ENCODE peak calls at places on chromosome 1, in seven cellular contexts. K is fibroblast of lung, T is astrocyte, C is fibroblast of pulmonary artery, H is BE2C, X is left ventricle myocardium inferior, Y is fibroblast of the aortic adventitia. Z is an unnamed sample.

GRCh38 chr1:211591980-211592493 is 13.1 kb upstream of the SLC30A1 start:
- DNase-seq in T (peak), Y (peak), C (peak), K (peak), H (peak), X (no peak), Z (peak)

GRCh38 chr1:27602510-27603319 is 1.2 kb downstream of the AHDC1 start:
- DNase-seq in C (no peak), H (no peak), K (no peak), Y (no peak), X (peak), T (no peak), Z (no peak)

GRCh38 chr1:228370941-228371740 is 35.5 kb downstream of the TRIM11 start:
- DNase-seq in Y (no peak), C (no peak), T (no peak), X (peak), H (peak), K (no peak), Z (no peak)

GRCh38 chr1:27872059-27872801 is at the start of gene THEMIS2:
- DNase-seq in Y (no peak), K (peak), H (peak), X (peak), C (peak), T (peak), Z (no peak)

GRCh38 chr1:77015748-77016341 is 148.6 kb downstream of the ST6GALNAC5 start:
- DNase-seq in H (no peak), Y (no peak), X (no peak), T (no peak), K (no peak), C (no peak), Z (no peak)

GRCh38 chr1:19825298-19825697 is 10.2 kb upstream of the RNF186 start:
- DNase-seq in T (no peak), H (peak), K (no peak), X (no peak), Y (no peak), C (no peak), Z (no peak)

GRCh38 chr1:51417496-51418383 is 87.4 kb upstream of the TTC39A start:
- DNase-seq in T (peak), C (peak), K (peak), Y (peak), H (no peak), X (no peak), Z (no peak)

GRCh38 chr1:119083980-119084379 is 56.5 kb downstream of the WARS2 start:
- DNase-seq in Y (no peak), H (no peak), C (no peak), X (no peak), T (no peak), K (no peak), Z (no peak)

GRCh38 chr1:59107516-59107915 is 189.4 kb upstream of the FGGY start:
- DNase-seq in X (peak), H (no peak), C (no peak), K (no peak), Y (peak), T (no peak), Z (no peak)

GRCh38 chr1:36183309-36183856 is 27.4 kb downstream of the MAP7D1 start:
- DNase-seq in K (peak), H (no peak), C (peak), T (no peak), X (no peak), Y (peak), Z (no peak)

GRCh38 chr1:50851466-50851865 is 108.6 kb downstream of the FAF1 start:
- DNase-seq in K (no peak), T (no peak), H (no peak), Y (no peak), X (no peak), C (no peak), Z (no peak)

GRCh38 chr1:232533328-232533727 is 96.6 kb downstream of the SIPA1L2 start:
- DNase-seq in K (no peak), X (no peak), H (no peak), Y (no peak), C (no peak), T (no peak), Z (no peak)

GRCh38 chr1:246959944-246960693 is 28.4 kb upstream of the AHCTF1 start:
- DNase-seq in X (no peak), C (peak), Y (no peak), K (no peak), T (no peak), H (no peak), Z (no peak)

GRCh38 chr1:109864960-109865611 is 45.6 kb upstream of the CSF1 start:
- DNase-seq in C (peak), X (no peak), K (peak), H (no peak), T (peak), Y (peak), Z (peak)

GRCh38 chr1:233113713-233114028 is 163.3 kb downstream of the NTPCR start:
- DNase-seq in H (no peak), C (no peak), T (no peak), K (no peak), Y (no peak), X (no peak), Z (no peak)

GRCh38 chr1:159906960-159907359 is 7.0 kb upstream of the CFAP45 start:
- DNase-seq in K (no peak), Y (no peak), C (no peak), H (no peak), T (no peak), X (no peak), Z (no peak)

GRCh38 chr1:17606826-17607440 is 67.4 kb downstream of the ARHGEF10L start:
- DNase-seq in K (peak), T (peak), Y (peak), C (peak), H (peak), X (peak), Z (no peak)

GRCh38 chr1:59484090-59484489 is 187.2 kb downstream of the FGGY start:
- DNase-seq in Y (peak), X (no peak), T (peak), K (peak), C (peak), H (peak), Z (peak)

GRCh38 chr1:27180037-27180436 is 25.1 kb upstream of the SLC9A1 start:
- DNase-seq in X (no peak), C (no peak), T (no peak), Y (no peak), K (no peak), H (no peak), Z (no peak)

GRCh38 chr1:236220473-236220872 is 61.3 kb downstream of the ERO1B start:
- DNase-seq in H (no peak), C (no peak), Y (no peak), K (no peak), X (no peak), T (no peak), Z (no peak)

GRCh38 chr1:46043491-46044017 is 88.9 kb downstream of the PIK3R3 start:
- DNase-seq in K (no peak), C (no peak), X (no peak), H (no peak), Y (no peak), T (no peak), Z (no peak)

GRCh38 chr1:61253059-61253735 is 170.8 kb downstream of the NFIA start:
- DNase-seq in H (peak), Y (peak), K (peak), X (peak), T (no peak), C (peak), Z (no peak)

GRCh38 chr1:241163363-241163762 is 193.6 kb downstream of the RGS7 start:
- DNase-seq in Y (no peak), C (no peak), X (no peak), H (no peak), T (no peak), K (no peak), Z (no peak)

GRCh38 chr1:235500971-235501540 is 3.2 kb downstream of the B3GALNT2 start:
- DNase-seq in H (no peak), T (peak), Y (peak), C (no peak), K (peak), X (no peak), Z (no peak)

GRCh38 chr1:43358121-43358745 is 548 bp upstream of the CDC20 start:
- DNase-seq in Y (no peak), T (peak), C (peak), X (no peak), K (peak), H (peak), Z (no peak)

GRCh38 chr1:84146375-84147032 is 2.4 kb downstream of the PRKACB start:
- DNase-seq in C (peak), H (no peak), K (peak), X (no peak), T (peak), Y (peak), Z (peak)

GRCh38 chr1:64030411-64030810 is 173.0 kb upstream of the UBE2U start:
- DNase-seq in T (peak), C (no peak), Y (no peak), X (no peak), H (no peak), K (peak), Z (no peak)

GRCh38 chr1:20119351-20119750 is at the start of gene PLA2G2D:
- DNase-seq in T (no peak), K (no peak), X (no peak), C (no peak), Y (no peak), H (no peak), Z (no peak)

GRCh38 chr1:20426923-20427322 is 59.1 kb downstream of the CAMK2N1 start:
- DNase-seq in H (no peak), C (peak), T (peak), Y (peak), X (no peak), K (peak), Z (peak)

GRCh38 chr1:68313736-68314594 is 81.6 kb upstream of the WLS start:
- DNase-seq in H (no peak), Y (no peak), X (no peak), C (no peak), K (no peak), T (no peak), Z (no peak)

GRCh38 chr1:80675469-80675868 is 1125.3 kb upstream of the ADGRL2 start:
- DNase-seq in H (no peak), X (no peak), C (peak), K (peak), T (peak), Y (no peak), Z (no peak)

GRCh38 chr1:200741808-200742207 is 3.1 kb downstream of the CAMSAP2 start:
- DNase-seq in C (no peak), H (no peak), X (no peak), Y (no peak), K (no peak), T (no peak), Z (no peak)
- H3K4me3 ChIP-seq in C (peak), H (peak), X (peak), Y (peak), K (peak), T (peak), Z (peak)

GRCh38 chr1:31238986-31239613 is 587 bp downstream of the NKAIN1 start:
- DNase-seq in K (peak), Y (no peak), X (no peak), C (no peak), T (no peak), H (peak), Z (no peak)
- TF ChIP-seq CTCF in K (no peak), Y (no peak), X (no peak), C (no peak), T (no peak), H (no peak), Z (no peak)

GRCh38 chr1:18716785-18717678 is 86.4 kb downstream of the PAX7 start:
- DNase-seq in H (no peak), Y (no peak), T (no peak), X (no peak), C (no peak), K (no peak), Z (no peak)
- H3K4me3 ChIP-seq in H (no peak), Y (no peak), T (no peak), X (peak), C (no peak), K (no peak), Z (no peak)

GRCh38 chr1:21560916-21561638 is 51.9 kb downstream of the ALPL start:
- DNase-seq in C (no peak), X (no peak), K (no peak), Y (no peak), H (no peak), T (no peak), Z (no peak)

GRCh38 chr1:21564521-21565095 is 55.4 kb downstream of the ALPL start:
- DNase-seq in X (no peak), Y (no peak), C (no peak), H (no peak), T (no peak), K (peak), Z (no peak)

GRCh38 chr1:21562896-21563295 is 53.7 kb downstream of the ALPL start:
- DNase-seq in K (no peak), H (no peak), C (no peak), T (no peak), Y (no peak), X (no peak), Z (no peak)

GRCh38 chr1:21563971-21564370 is 54.7 kb downstream of the ALPL start:
- DNase-seq in T (no peak), Y (no peak), K (no peak), X (no peak), H (no peak), C (no peak), Z (no peak)

DNA sequence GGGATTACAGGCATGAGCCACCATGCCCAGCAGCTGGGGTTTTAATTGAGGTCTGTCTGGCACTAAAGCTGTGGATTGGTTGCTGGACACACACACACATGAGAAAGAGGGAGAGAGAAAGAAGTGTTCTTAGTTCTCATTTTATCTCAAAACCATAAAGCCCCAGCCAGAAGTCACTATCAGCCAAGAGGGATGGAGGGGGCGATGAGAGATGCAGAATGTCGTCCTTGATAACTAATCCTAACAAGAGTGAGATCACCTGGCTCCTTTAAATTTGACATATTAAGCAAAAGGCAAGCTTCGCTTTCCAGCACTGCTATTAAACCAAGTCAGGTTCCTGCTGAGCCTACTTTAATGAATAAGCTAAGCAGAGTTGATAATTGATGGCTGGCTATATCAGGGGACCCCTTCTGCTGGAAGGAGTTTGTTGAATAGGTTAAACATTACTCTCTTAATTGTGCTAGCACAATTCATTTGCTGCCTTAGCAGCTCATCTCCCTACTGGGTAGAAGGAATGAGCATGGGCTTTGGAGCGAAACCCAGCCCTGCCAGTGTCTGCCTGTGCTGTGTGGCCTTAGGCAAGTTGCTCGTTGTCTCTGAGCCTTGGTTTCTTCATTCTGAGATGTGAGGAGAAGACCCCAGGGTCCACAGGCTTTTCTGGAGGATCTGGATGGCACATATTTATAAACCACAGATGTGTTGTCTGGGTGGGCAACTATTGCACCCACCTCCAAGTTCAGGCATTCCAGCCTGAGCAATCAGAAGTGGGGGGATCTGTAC is 50.8 kb downstream of the ALPL start:
- DNase-seq in K (no peak), H (no peak), X (no peak), Y (no peak), T (no peak), C (no peak), Z (no peak)
- TF ChIP-seq CTCF in K (no peak), H (no peak), X (no peak), Y (no peak), T (no peak), C (no peak), Z (no peak)

DNA sequence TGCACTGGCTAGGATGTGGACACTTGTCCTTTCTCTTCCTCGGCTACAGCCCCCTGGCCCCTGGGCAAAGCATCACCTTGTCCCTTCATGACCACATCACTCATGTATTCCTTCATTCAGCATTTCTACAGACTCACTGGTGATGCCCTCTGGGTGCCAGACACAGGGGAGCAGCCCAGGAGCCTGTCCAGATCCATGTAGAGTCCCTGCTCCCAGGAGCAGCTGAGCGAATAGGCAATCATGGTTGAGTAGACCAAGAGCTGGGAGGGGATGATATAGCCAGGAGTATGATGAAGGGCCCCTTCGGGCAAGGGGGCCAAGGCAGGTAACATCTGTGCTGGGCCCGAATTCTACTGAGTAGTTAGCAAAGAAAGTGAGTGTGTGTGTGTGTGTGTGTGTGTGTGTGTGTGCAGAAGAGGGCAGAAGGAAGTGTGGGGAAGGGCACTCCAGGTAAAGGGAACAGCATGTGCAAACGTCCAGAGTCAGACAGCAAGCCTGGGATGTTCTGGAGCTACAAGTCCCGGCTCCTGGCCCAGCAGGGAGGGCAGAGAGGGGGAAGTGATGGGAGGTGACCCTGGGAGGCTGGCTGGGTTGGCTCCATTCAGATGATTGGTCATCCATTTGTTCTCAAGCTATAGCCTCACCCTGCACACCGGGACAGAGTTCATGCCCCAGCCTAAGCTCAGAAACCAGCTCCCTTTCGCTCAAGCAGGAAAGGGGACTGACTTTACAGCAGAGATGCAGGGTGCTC is 21.0 kb upstream of the PIK3CD start:
- DNase-seq in X (no peak), C (no peak), T (no peak), H (no peak), Y (no peak), K (no peak), Z (no peak)
- H3K4me3 ChIP-seq in X (no peak), C (no peak), T (no peak), H (no peak), Y (no peak), K (no peak), Z (no peak)

GRCh38 chr1:152107984-152108898 is 7.0 kb downstream of the TCHH start:
- DNase-seq in K (peak), C (peak), X (peak), Y (peak), T (peak), H (no peak), Z (peak)
- TF ChIP-seq CTCF in K (no peak), C (no peak), X (no peak), Y (no peak), T (no peak), H (no peak), Z (peak)

GRCh38 chr1:220691039-220691684 is 999 bp downstream of the C1orf115 start:
- DNase-seq in K (no peak), Y (no peak), H (no peak), X (no peak), T (no peak), C (no peak), Z (no peak)
- H3K4me3 ChIP-seq in K (peak), Y (no peak), H (no peak), X (peak), T (peak), C (peak), Z (no peak)

GRCh38 chr1:98051065-98051675 is 130.3 kb upstream of the DPYD start:
- DNase-seq in X (peak), Y (peak), C (peak), T (peak), K (peak), H (peak), Z (no peak)

GRCh38 chr1:98054786-98055185 is 134.0 kb upstream of the DPYD start:
- DNase-seq in K (no peak), X (no peak), Y (no peak), C (no peak), T (no peak), H (no peak), Z (no peak)

GRCh38 chr1:98054367-98054701 is 133.5 kb upstream of the DPYD start:
- DNase-seq in K (no peak), Y (no peak), C (no peak), X (no peak), T (no peak), H (no peak), Z (no peak)

GRCh38 chr1:98055457-98055856 is 134.6 kb upstream of the DPYD start:
- DNase-seq in T (no peak), H (no peak), X (no peak), C (no peak), Y (no peak), K (no peak), Z (no peak)

GRCh38 chr1:98053471-98054366 is 132.9 kb upstream of the DPYD start:
- DNase-seq in X (peak), Y (peak), H (peak), T (peak), K (peak), C (peak), Z (no peak)
- TF ChIP-seq CTCF in X (peak), Y (peak), H (peak), T (peak), K (peak), C (no peak), Z (peak)

GRCh38 chr1:216815239-216815955 is 92.2 kb upstream of the ESRRG start:
- DNase-seq in H (no peak), K (peak), C (peak), X (peak), T (peak), Y (no peak), Z (no peak)
- H3K4me3 ChIP-seq in H (no peak), K (no peak), C (no peak), X (peak), T (no peak), Y (no peak), Z (no peak)

GRCh38 chr1:62903522-62903921 is 119.6 kb downstream of the ATG4C start:
- DNase-seq in T (no peak), H (no peak), K (no peak), Y (no peak), X (no peak), C (no peak), Z (no peak)

GRCh38 chr1:62904537-62904936 is 120.6 kb downstream of the ATG4C start:
- DNase-seq in K (no peak), H (no peak), Y (no peak), T (no peak), X (no peak), C (no peak), Z (no peak)

GRCh38 chr1:62906428-62906886 is 122.5 kb downstream of the ATG4C start:
- DNase-seq in C (peak), T (no peak), H (no peak), K (no peak), Y (peak), X (no peak), Z (no peak)

GRCh38 chr1:62905872-62906271 is 121.9 kb downstream of the ATG4C start:
- DNase-seq in X (no peak), Y (no peak), T (no peak), C (no peak), H (no peak), K (no peak), Z (no peak)

DNA sequence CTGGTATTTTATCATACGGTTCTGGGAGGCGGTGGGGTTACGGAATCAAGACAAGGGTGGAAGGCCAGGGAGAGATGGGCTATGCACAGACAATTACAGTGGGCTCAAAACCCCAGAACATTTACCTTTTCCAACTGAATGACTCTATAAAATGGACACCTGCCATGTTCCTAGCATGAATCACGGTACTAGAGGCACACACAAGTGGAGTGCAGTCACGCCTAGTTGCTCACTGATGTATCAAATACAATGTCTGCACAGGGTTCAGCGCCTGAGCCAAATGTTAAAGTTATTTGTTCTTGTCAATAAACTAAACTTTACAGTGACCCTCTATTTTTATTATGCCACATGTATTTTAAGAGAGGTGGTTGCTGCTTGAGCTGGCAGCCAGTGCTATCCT is 121.4 kb downstream of the ATG4C start:
- DNase-seq in C (no peak), Y (no peak), K (no peak), X (no peak), H (no peak), T (no peak), Z (no peak)
- TF ChIP-seq CTCF in C (no peak), Y (no peak), K (no peak), X (no peak), H (no peak), T (no peak), Z (no peak)